ENCODE peak calls at places on chromosome 10, in seven cellular contexts. One of them, this sample, is unnamed.

GRCh38 chr10:110411047-110411410 is 86.7 kb upstream of the DUSP5 start:
- DNase-seq in thyroid gland: peak; percentile 49
- DNase-seq in adrenal gland: no peak
- DNase-seq in suprapubic skin: no peak
- DNase-seq in NB4: no peak
- DNase-seq in IMR-90: peak; percentile 75
- DNase-seq in tibial nerve: no peak
- DNase-seq in this sample: no peak

GRCh38 chr10:78868861-78869260 is 199.9 kb upstream of the ZMIZ1 start:
- DNase-seq in tibial nerve: no peak
- DNase-seq in IMR-90: no peak
- DNase-seq in suprapubic skin: no peak
- DNase-seq in thyroid gland: no peak
- DNase-seq in adrenal gland: no peak
- DNase-seq in NB4: no peak
- DNase-seq in this sample: peak; percentile 70

GRCh38 chr10:34653530-34653929 is 161.6 kb downstream of the PARD3 start:
- DNase-seq in IMR-90: no peak
- DNase-seq in adrenal gland: no peak
- DNase-seq in suprapubic skin: no peak
- DNase-seq in thyroid gland: no peak
- DNase-seq in NB4: no peak
- DNase-seq in tibial nerve: no peak
- DNase-seq in this sample: no peak

GRCh38 chr10:70816220-70816894 is 609 bp downstream of the SGPL1 start:
- DNase-seq in thyroid gland: peak; percentile 81
- DNase-seq in NB4: peak; percentile 65
- DNase-seq in tibial nerve: peak; percentile 35
- DNase-seq in suprapubic skin: peak; percentile 77
- DNase-seq in IMR-90: peak; percentile 91
- DNase-seq in adrenal gland: peak; percentile 87
- DNase-seq in this sample: no peak

GRCh38 chr10:79038841-79039201 is 29.9 kb upstream of the ZMIZ1 start:
- DNase-seq in IMR-90: peak; percentile 32
- DNase-seq in suprapubic skin: peak; percentile 42
- DNase-seq in NB4: no peak
- DNase-seq in thyroid gland: peak; percentile 83
- DNase-seq in adrenal gland: no peak
- DNase-seq in tibial nerve: no peak
- DNase-seq in this sample: no peak

GRCh38 chr10:5416981-5417380 is 4.6 kb downstream of the NET1 start:
- DNase-seq in suprapubic skin: no peak
- DNase-seq in NB4: no peak
- DNase-seq in IMR-90: no peak
- DNase-seq in adrenal gland: no peak
- DNase-seq in thyroid gland: no peak
- DNase-seq in tibial nerve: no peak
- DNase-seq in this sample: peak; percentile 82

GRCh38 chr10:69160809-69161225 is 19.2 kb upstream of the SUPV3L1 start:
- DNase-seq in suprapubic skin: no peak
- DNase-seq in IMR-90: peak; percentile 45
- DNase-seq in adrenal gland: no peak
- DNase-seq in tibial nerve: no peak
- DNase-seq in NB4: no peak
- DNase-seq in thyroid gland: no peak
- DNase-seq in this sample: no peak

GRCh38 chr10:79502561-79503309 is 9.6 kb upstream of the EIF5AL1 start:
- DNase-seq in tibial nerve: no peak
- DNase-seq in suprapubic skin: no peak
- DNase-seq in thyroid gland: no peak
- DNase-seq in adrenal gland: no peak
- DNase-seq in IMR-90: no peak
- DNase-seq in NB4: peak; percentile 45
- DNase-seq in this sample: no peak

GRCh38 chr10:122656741-122657140 is 42.9 kb downstream of the C10orf120 start:
- DNase-seq in adrenal gland: no peak
- DNase-seq in thyroid gland: no peak
- DNase-seq in IMR-90: no peak
- DNase-seq in tibial nerve: no peak
- DNase-seq in suprapubic skin: peak; percentile 15
- DNase-seq in NB4: no peak
- DNase-seq in this sample: no peak

GRCh38 chr10:11411926-11412545 is 199.4 kb downstream of the USP6NL start:
- DNase-seq in IMR-90: no peak
- DNase-seq in thyroid gland: no peak
- DNase-seq in NB4: peak; percentile 18
- DNase-seq in adrenal gland: no peak
- DNase-seq in suprapubic skin: no peak
- DNase-seq in tibial nerve: no peak
- DNase-seq in this sample: no peak

GRCh38 chr10:97943294-97943693 is 87.1 kb downstream of the CRTAC1 start:
- DNase-seq in tibial nerve: no peak
- DNase-seq in IMR-90: no peak
- DNase-seq in NB4: no peak
- DNase-seq in thyroid gland: no peak
- DNase-seq in adrenal gland: no peak
- DNase-seq in suprapubic skin: no peak
- DNase-seq in this sample: no peak
- TF ChIP-seq POLR2A in tibial nerve: no peak
- TF ChIP-seq POLR2A in IMR-90: no peak
- TF ChIP-seq POLR2A in NB4: no peak
- TF ChIP-seq POLR2A in thyroid gland: no peak
- TF ChIP-seq POLR2A in adrenal gland: no peak
- TF ChIP-seq POLR2A in suprapubic skin: no peak
- TF ChIP-seq POLR2A in this sample: no peak

DNA sequence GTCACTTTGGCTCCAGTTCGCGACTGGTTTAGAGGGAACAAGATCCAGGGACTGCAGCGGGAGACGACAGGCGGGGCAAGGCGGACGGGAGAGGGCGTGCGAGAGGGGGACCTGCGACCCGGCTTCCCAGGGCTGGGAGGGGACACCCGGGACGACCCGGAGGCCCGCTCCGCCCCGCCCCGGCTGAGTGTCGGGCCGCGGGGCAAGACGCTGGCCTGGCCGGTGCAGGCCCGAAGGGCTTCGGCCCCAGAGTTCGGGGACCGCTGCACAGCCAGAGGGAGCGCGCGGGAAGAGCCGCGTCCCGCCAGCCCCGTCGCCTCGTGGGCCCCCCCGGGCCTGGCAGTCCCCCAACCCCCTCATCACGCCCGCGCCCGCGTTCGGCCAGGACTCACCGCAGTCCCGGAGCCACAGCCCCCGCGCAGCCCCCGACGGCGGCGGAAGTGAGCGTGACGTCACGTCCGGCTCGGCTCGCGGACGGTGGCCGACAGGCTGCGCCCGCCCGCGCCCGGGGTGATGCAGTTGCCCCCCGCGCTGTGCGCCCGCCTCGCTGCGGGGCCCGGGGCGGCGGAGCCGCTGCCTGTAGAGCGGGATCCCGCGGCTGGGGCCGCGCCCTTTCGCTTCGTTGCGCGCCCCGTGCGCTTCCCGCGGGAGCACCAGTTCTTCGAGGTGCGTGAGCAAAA is at the start of the genes TUBGCP2 and ZNF511:
- DNase-seq in suprapubic skin: peak; percentile 93
- DNase-seq in IMR-90: peak; percentile 79
- DNase-seq in thyroid gland: peak; percentile 81
- DNase-seq in adrenal gland: peak; percentile 86
- DNase-seq in NB4: peak; percentile 90
- DNase-seq in tibial nerve: peak; percentile 75
- DNase-seq in this sample: peak; percentile 94
- TF ChIP-seq POLR2A in suprapubic skin: peak; percentile 85
- TF ChIP-seq POLR2A in IMR-90: peak; percentile 83
- TF ChIP-seq POLR2A in thyroid gland: peak; percentile 4
- TF ChIP-seq POLR2A in adrenal gland: peak; percentile 79
- TF ChIP-seq POLR2A in NB4: peak; percentile 79
- TF ChIP-seq POLR2A in tibial nerve: no peak
- TF ChIP-seq POLR2A in this sample: peak; percentile 51

GRCh38 chr10:92691042-92691590 is 1.4 kb downstream of the HHEX start:
- DNase-seq in thyroid gland: peak; percentile 32
- DNase-seq in adrenal gland: peak; percentile 22
- DNase-seq in NB4: no peak
- DNase-seq in suprapubic skin: no peak
- DNase-seq in tibial nerve: no peak
- DNase-seq in IMR-90: no peak
- DNase-seq in this sample: peak; percentile 89
- TF ChIP-seq POLR2A in thyroid gland: no peak
- TF ChIP-seq POLR2A in adrenal gland: no peak
- TF ChIP-seq POLR2A in NB4: no peak
- TF ChIP-seq POLR2A in suprapubic skin: no peak
- TF ChIP-seq POLR2A in tibial nerve: no peak
- TF ChIP-seq POLR2A in IMR-90: no peak
- TF ChIP-seq POLR2A in this sample: no peak

DNA sequence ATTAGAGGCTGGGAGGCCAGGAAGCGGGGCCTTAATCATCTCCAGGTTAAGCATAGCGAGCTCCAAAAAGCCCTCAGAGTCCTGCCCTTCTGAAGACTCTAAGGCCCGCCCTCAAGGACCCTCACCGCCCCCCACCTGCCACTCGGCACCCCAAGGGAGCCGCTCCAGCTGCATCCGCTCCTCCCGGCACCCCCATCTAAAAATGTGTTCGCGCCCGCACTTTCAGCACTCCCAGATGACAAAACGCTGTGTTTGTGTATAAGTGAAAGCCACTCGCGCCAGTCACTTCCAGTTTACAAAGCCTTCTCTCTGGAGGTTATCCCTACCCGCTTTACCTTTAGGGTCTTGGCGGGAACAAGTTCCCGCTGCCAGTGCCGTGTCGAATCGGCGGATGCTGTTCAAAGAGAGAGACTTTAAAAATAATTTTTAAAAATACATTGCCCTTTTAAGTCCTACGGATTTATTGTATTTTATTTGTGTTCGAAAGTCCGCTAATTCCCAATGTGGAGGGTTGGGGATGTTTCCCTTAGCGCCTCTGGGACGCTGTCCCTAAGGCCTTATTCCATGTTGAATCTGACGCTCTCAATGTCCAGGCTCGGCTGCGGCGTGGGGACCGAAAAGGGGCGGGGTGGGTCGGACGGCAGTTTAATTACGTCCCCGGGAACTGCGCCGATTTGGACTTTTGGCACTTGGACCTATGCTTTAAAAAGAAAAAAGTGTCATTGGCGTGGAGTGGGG is at the start of the genes DCLRE1A and NHLRC2:
- DNase-seq in IMR-90: peak; percentile 75
- DNase-seq in thyroid gland: peak; percentile 76
- DNase-seq in tibial nerve: peak; percentile 67
- DNase-seq in adrenal gland: peak; percentile 74
- DNase-seq in suprapubic skin: peak; percentile 85
- DNase-seq in NB4: peak; percentile 89
- DNase-seq in this sample: peak; percentile 94
- TF ChIP-seq POLR2A in IMR-90: no peak
- TF ChIP-seq POLR2A in thyroid gland: no peak
- TF ChIP-seq POLR2A in tibial nerve: no peak
- TF ChIP-seq POLR2A in adrenal gland: peak; percentile 21
- TF ChIP-seq POLR2A in suprapubic skin: peak; percentile 20
- TF ChIP-seq POLR2A in NB4: peak; percentile 6
- TF ChIP-seq POLR2A in this sample: no peak

GRCh38 chr10:73413108-73413527 is 740 bp downstream of the ANXA7 start:
- DNase-seq in NB4: peak; percentile 69
- DNase-seq in tibial nerve: no peak
- DNase-seq in adrenal gland: no peak
- DNase-seq in thyroid gland: peak; percentile 59
- DNase-seq in IMR-90: no peak
- DNase-seq in suprapubic skin: no peak
- DNase-seq in this sample: no peak

GRCh38 chr10:73416571-73416970 is 2.7 kb upstream of the ANXA7 start:
- DNase-seq in IMR-90: no peak
- DNase-seq in NB4: no peak
- DNase-seq in thyroid gland: no peak
- DNase-seq in adrenal gland: no peak
- DNase-seq in suprapubic skin: no peak
- DNase-seq in tibial nerve: no peak
- DNase-seq in this sample: no peak

GRCh38 chr10:73414230-73414981 is 548 bp upstream of the ANXA7 start:
- DNase-seq in NB4: no peak
- DNase-seq in adrenal gland: no peak
- DNase-seq in thyroid gland: no peak
- DNase-seq in suprapubic skin: no peak
- DNase-seq in tibial nerve: no peak
- DNase-seq in IMR-90: no peak
- DNase-seq in this sample: no peak

GRCh38 chr10:73410897-73411296 is 3.0 kb downstream of the ANXA7 start:
- DNase-seq in IMR-90: no peak
- DNase-seq in suprapubic skin: no peak
- DNase-seq in NB4: no peak
- DNase-seq in adrenal gland: no peak
- DNase-seq in thyroid gland: no peak
- DNase-seq in tibial nerve: no peak
- DNase-seq in this sample: no peak

DNA sequence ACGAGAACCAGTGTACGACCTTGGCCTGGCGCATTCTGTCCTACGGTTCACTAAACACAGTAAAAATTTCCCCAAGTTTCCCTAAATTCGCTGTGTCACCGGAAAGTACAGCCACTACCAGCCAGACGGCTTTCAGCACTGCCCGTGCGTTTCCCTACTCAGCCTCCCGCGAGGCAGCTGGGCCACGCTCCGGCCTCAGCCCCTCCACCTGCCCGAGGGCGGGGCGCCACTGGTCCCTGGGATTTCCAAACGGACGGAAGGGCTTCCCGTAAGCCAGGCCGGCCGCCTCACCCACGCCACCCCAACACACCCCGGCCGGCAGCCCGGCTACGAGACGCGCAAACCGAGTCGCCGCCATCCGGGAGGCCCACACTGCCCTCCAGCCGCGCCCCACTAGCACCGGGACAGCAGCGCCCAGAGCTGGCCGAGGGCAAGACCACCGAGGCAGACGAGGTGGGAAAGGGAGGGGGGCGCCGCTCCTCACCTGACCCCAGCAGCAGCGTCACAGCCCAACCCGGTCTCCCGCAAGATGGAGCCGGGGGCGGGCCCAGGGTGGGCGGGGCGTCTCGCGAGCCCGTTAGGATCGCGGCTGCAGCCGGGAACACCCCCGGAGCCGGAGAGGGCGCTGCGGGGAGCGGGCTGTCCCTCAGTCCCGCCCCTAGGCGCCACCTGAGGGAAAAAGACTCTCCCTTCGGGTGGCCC is at the start of gene ANXA7:
- DNase-seq in adrenal gland: peak; percentile 91
- DNase-seq in suprapubic skin: peak; percentile 95
- DNase-seq in tibial nerve: peak; percentile 89
- DNase-seq in IMR-90: peak; percentile 75
- DNase-seq in NB4: peak; percentile 93
- DNase-seq in thyroid gland: peak; percentile 97
- DNase-seq in this sample: peak; percentile 96
- TF ChIP-seq POLR2A in adrenal gland: peak; percentile 83
- TF ChIP-seq POLR2A in suprapubic skin: peak; percentile 87
- TF ChIP-seq POLR2A in tibial nerve: no peak
- TF ChIP-seq POLR2A in IMR-90: peak; percentile 81
- TF ChIP-seq POLR2A in NB4: peak; percentile 83
- TF ChIP-seq POLR2A in thyroid gland: peak; percentile 6
- TF ChIP-seq POLR2A in this sample: peak; percentile 83